ENCODE peak calls at places on chromosomes 2 and 18, in four cellular contexts. G, C, H and E are unnamed samples.

GRCh38 chr2:233234996-233235395 is 16.5 kb upstream of the ATG16L1 start:
- DNase-seq in G (no peak), H (no peak), C (no peak), E (no peak)

GRCh38 chr18:38456253-38456652 is 890.7 kb upstream of the CELF4 start:
- DNase-seq in C (no peak), G (no peak), H (no peak), E (no peak)

GRCh38 chr2:103174711-103175110 is 412.9 kb downstream of the TMEM182 start:
- DNase-seq in G (no peak), C (no peak), H (no peak), E (no peak)

GRCh38 chr2:14936436-14936835 is 303.9 kb downstream of the LRATD1 start:
- DNase-seq in H (no peak), C (no peak), G (no peak), E (no peak)

GRCh38 chr2:69054431-69054830 is 41.5 kb downstream of the ANTXR1 start:
- DNase-seq in H (no peak), G (no peak), C (peak; percentile 17), E (peak; percentile 5)

GRCh38 chr2:55155764-55156221 is 76.3 kb downstream of the CLHC1 start:
- DNase-seq in G (no peak), C (no peak), H (no peak), E (no peak)

GRCh38 chr2:239441724-239442123 is 40.9 kb upstream of the HDAC4 start:
- DNase-seq in C (no peak), H (no peak), G (no peak), E (no peak)

GRCh38 chr2:237353207-237353606 is 60.8 kb downstream of the COL6A3 start:
- DNase-seq in G (no peak), C (no peak), H (no peak), E (no peak)

GRCh38 chr2:106709229-106709628 is 176.7 kb downstream of the ST6GAL2 start:
- DNase-seq in H (no peak), G (no peak), C (no peak), E (no peak)

GRCh38 chr2:28702415-28702859 is 49.2 kb upstream of the PPP1CB start:
- DNase-seq in C (no peak), G (no peak), H (no peak), E (no peak)

GRCh38 chr2:58137856-58138255 is 91.2 kb downstream of the VRK2 start:
- DNase-seq in C (no peak), H (no peak), G (no peak), E (no peak)

GRCh38 chr2:214504599-214505376 is 93.9 kb downstream of the VWC2L start:
- DNase-seq in H (no peak), C (no peak), G (no peak), E (no peak)

GRCh38 chr2:41764919-41765318 is 282.9 kb upstream of the PKDCC start:
- DNase-seq in G (no peak), H (no peak), C (no peak), E (no peak)

GRCh38 chr2:71544919-71545571 is 91.7 kb downstream of the DYSF start:
- DNase-seq in C (no peak), G (no peak), H (peak; percentile 42), E (no peak)

GRCh38 chr2:65097844-65098243 is 32.1 kb downstream of the RAB1A start:
- DNase-seq in H (no peak), C (no peak), G (no peak), E (no peak)

GRCh38 chr18:51821610-51822009 is 518.4 kb upstream of the DCC start:
- DNase-seq in G (no peak), C (no peak), H (no peak), E (no peak)

GRCh38 chr2:64838817-64839216 is 150.4 kb upstream of the SLC1A4 start:
- DNase-seq in C (no peak), G (no peak), H (no peak), E (no peak)

GRCh38 chr2:54212456-54212855 is 43.6 kb downstream of the TSPYL6 start:
- DNase-seq in G (no peak), C (no peak), H (no peak), E (no peak)

DNA sequence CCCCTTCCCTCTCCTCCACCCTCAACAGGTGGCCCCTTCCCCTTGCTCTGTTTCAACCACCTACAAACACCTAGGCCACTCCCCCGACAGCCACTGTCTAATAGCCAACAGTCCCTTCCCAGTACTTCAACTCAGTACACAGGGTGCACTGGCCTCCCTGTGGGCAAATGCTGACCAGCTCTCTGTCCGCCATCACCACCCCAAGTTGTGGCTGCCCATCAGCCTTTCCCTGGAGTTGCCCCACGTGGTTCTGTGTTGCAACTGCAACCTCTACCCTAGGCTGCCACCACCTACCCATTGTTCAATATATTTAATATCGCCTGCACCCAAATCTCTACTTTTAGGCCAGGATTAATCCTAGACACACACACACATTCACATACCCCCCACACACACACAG is 173.5 kb downstream of the MREG start:
- DNase-seq in C (no peak), G (no peak), H (no peak), E (no peak)
- TF ChIP-seq SPI1 in C (no peak), G (no peak), H (no peak), E (no peak)

GRCh38 chr18:49731860-49732311 is 81.4 kb downstream of the ACAA2 start:
- DNase-seq in G (no peak), H (no peak), C (no peak), E (no peak)

GRCh38 chr18:49731421-49731841 is 81.9 kb downstream of the ACAA2 start:
- DNase-seq in C (no peak), H (no peak), G (no peak), E (no peak)

GRCh38 chr18:49734836-49735235 is 78.5 kb downstream of the ACAA2 start:
- DNase-seq in G (no peak), H (no peak), C (no peak), E (no peak)

GRCh38 chr18:49733896-49734585 is 79.3 kb downstream of the ACAA2 start:
- DNase-seq in H (no peak), C (no peak), G (no peak), E (no peak)

DNA sequence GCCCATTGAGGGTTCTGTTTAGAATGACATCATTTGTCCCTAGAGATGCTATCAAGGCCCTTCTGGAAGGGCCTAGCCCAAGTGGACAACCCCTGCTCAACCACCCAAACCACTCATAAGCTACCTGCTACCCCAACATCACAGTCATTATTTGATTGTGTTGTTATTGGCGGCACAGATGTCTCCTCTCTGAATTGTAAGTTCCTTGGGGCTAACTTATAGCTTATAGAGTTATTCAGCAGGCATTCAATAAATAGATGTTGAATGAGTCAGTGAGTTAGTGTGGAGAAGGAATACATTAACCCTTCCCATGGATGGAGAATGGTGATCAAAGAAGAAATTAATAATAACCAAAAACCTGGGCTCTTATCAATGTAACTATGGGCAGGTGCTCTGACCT is 80.0 kb downstream of the ACAA2 start:
- DNase-seq in C (no peak), H (no peak), G (no peak), E (no peak)
- TF ChIP-seq SPI1 in C (no peak), H (no peak), G (no peak), E (no peak)

GRCh38 chr18:50158866-50159653 is 35.9 kb downstream of the MYO5B start:
- DNase-seq in H (no peak), G (no peak), C (no peak), E (no peak)
- TF ChIP-seq SPI1 in H (no peak), G (no peak), C (no peak), E (no peak)

GRCh38 chr2:36441816-36442215 is 86.2 kb downstream of the CRIM1 start:
- DNase-seq in G (no peak), H (no peak), C (no peak), E (no peak)
- TF ChIP-seq SPI1 in G (no peak), H (no peak), C (no peak), E (no peak)

GRCh38 chr2:189221811-189222210 is 42.2 kb upstream of the COL5A2 start:
- DNase-seq in H (no peak), G (no peak), C (no peak), E (no peak)
- TF ChIP-seq SPI1 in H (no peak), G (no peak), C (no peak), E (no peak)

DNA sequence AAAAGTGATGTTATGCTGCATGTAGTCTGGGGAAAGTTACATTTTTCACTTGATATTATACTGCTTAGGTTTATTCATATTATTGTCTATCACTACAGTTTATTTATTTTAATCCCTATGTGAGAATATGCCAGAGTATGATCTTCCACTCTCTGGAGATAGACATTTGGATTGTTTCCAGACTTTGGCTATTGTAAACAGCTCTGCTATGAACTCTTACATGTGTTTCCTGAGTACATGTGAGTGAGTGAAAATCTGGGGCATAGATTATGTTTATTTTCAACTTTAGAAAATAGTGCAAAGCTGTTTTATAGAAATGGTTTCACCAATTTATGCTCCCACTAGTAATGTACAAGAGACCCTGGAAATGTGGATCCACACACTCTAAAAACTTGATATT is 49.0 kb upstream of the EPAS1 start:
- DNase-seq in H (no peak), C (no peak), G (no peak), E (no peak)
- TF ChIP-seq SPI1 in H (no peak), C (no peak), G (no peak), E (no peak)